ENCODE peak calls at places on chromosomes 12 and 14, in six cellular contexts. C, P, D, O, B and Q are unnamed samples.

GRCh38 chr12:93091851-93092558 is 162.9 kb upstream of the EEA1 start:
- DNase-seq in D (no peak), P (no peak), O (no peak), C (peak; percentile 81), B (no peak), Q (no peak)

GRCh38 chr12:13229504-13229903 is 33.0 kb downstream of the EMP1 start:
- DNase-seq in D (no peak), P (no peak), C (no peak), O (no peak), B (no peak), Q (no peak)

GRCh38 chr14:52272375-52272774 is 4.9 kb downstream of the PTGDR start:
- DNase-seq in P (peak; percentile 53), C (no peak), D (no peak), B (no peak), O (no peak), Q (no peak)

GRCh38 chr14:105366386-105367074 is 31.8 kb upstream of the TEX22 start:
- DNase-seq in P (no peak), O (no peak), C (no peak), D (peak; percentile 28), B (no peak), Q (no peak)

GRCh38 chr12:81835783-81836182 is 76.6 kb upstream of the PPFIA2 start:
- DNase-seq in C (no peak), O (no peak), B (no peak), P (no peak), D (no peak), Q (no peak)

GRCh38 chr14:104923596-104924420 is 871 bp upstream of the PLD4 start:
- DNase-seq in B (no peak), C (no peak), P (no peak), O (peak; percentile 50), D (no peak), Q (no peak)

GRCh38 chr12:38527631-38528030 is 211.1 kb downstream of the ALG10B start:
- DNase-seq in C (no peak), O (no peak), B (no peak), P (no peak), D (no peak), Q (no peak)

GRCh38 chr12:46472893-46473633 is 100.5 kb upstream of the SLC38A2 start:
- DNase-seq in B (no peak), P (no peak), O (no peak), C (peak; percentile 72), D (no peak), Q (no peak)

GRCh38 chr14:23423657-23424056 is 11.8 kb downstream of the MYH7 start:
- DNase-seq in P (no peak), O (no peak), D (no peak), C (no peak), B (no peak), Q (no peak)

GRCh38 chr12:122166422-122167327 is 7.3 kb downstream of the IL31 start:
- DNase-seq in B (no peak), P (no peak), C (no peak), D (no peak), O (no peak), Q (no peak)

GRCh38 chr12:46555379-46555778 is 182.8 kb upstream of the SLC38A2 start:
- DNase-seq in O (no peak), C (no peak), D (no peak), P (no peak), B (no peak), Q (no peak)

GRCh38 chr12:122028601-122029560 is 7.2 kb downstream of the BCL7A start:
- DNase-seq in D (peak; percentile 30), C (peak; percentile 88), O (no peak), P (no peak), B (no peak), Q (no peak)

GRCh38 chr12:93803408-93803807 is 126.2 kb downstream of the CRADD start:
- DNase-seq in P (no peak), D (no peak), C (no peak), B (no peak), O (no peak), Q (no peak)